ENCODE peak calls at places on chromosome X, in six cellular contexts. B is amygdala, U is RCC 7860, T is endothelial cell, W is lower leg skin, H is lower lobe of right lung. S is an unnamed sample.

GRCh38 chrX:133248177-133248576 is 30.0 kb upstream of the TFDP3 start:
- DNase-seq in W (no peak), T (no peak), H (no peak), B (no peak), U (no peak), S (no peak)

GRCh38 chrX:2921750-2922149 is 7.4 kb downstream of the ARSD start:
- DNase-seq in B (no peak), T (no peak), W (no peak), H (no peak), U (no peak), S (no peak)

GRCh38 chrX:69630147-69630546 is 14.2 kb downstream of the EDA start:
- DNase-seq in T (no peak), W (no peak), H (no peak), B (no peak), U (no peak), S (no peak)

GRCh38 chrX:70030242-70030823 is 19.4 kb downstream of the AWAT2 start:
- DNase-seq in H (no peak), U (peak), W (no peak), T (peak), B (no peak), S (no peak)

GRCh38 chrX:6226053-6226645 is 2.5 kb downstream of the NLGN4X start:
- DNase-seq in T (peak), H (no peak), W (no peak), B (peak), U (no peak), S (no peak)

GRCh38 chrX:99480728-99481127 is 929.3 kb downstream of the PCDH19 start:
- DNase-seq in U (no peak), B (no peak), W (no peak), H (no peak), T (no peak), S (no peak)

GRCh38 chrX:109485470-109486340 is 3.8 kb upstream of the GUCY2F start:
- DNase-seq in W (peak), T (peak), U (peak), B (peak), H (peak), S (peak)

GRCh38 chrX:91039777-91040176 is 394.9 kb upstream of the PABPC5 start:
- DNase-seq in B (no peak), U (no peak), H (no peak), W (no peak), T (no peak), S (no peak)

GRCh38 chrX:39741904-39742303 is 355.9 kb downstream of the BCOR start:
- DNase-seq in H (no peak), B (no peak), U (no peak), W (no peak), T (no peak), S (no peak)

GRCh38 chrX:73922856-73923429 is 359.9 kb downstream of the CHIC1 start:
- DNase-seq in H (no peak), T (no peak), B (no peak), U (no peak), W (no peak), S (no peak)